ENCODE peak calls at places on chromosomes 13 and 19, in four cellular contexts. T is fibroblast of villous mesenchyme, Q is mucosa of gallbladder, N is NCI-H446 treated with DMSO at 0.1 percent for 48 hours. K is an unnamed sample.

GRCh38 chr19:47100290-47100689 is 13.3 kb downstream of the ZC3H4 start:
- DNase-seq in T (no peak), Q (no peak), N (no peak), K (no peak)

GRCh38 chr19:22945560-22945959 is 57.4 kb downstream of the ZNF728 start:
- DNase-seq in T (peak; percentile 32), Q (no peak), N (no peak), K (no peak)

GRCh38 chr19:54554006-54554405 is 19.6 kb upstream of the LILRA2 start:
- DNase-seq in T (no peak), Q (no peak), N (no peak), K (peak; percentile 12)

GRCh38 chr13:112953591-112954487 is 15.2 kb upstream of the MCF2L start:
- DNase-seq in T (no peak), Q (no peak), N (no peak), K (no peak)

GRCh38 chr19:39082745-39083598 is 1.2 kb upstream of the ACP7 start:
- DNase-seq in T (no peak), Q (no peak), N (no peak), K (no peak)

GRCh38 chr19:5679289-5680082 is 830 bp downstream of the MICOS13 start:
- DNase-seq in T (no peak), Q (no peak), N (no peak), K (peak; percentile 54)

GRCh38 chr19:10011974-10012373 is 1.3 kb upstream of the RDH8 start:
- DNase-seq in T (no peak), Q (no peak), N (no peak), K (no peak)

GRCh38 chr13:80337011-80337688 is 3.8 kb downstream of the SPRY2 start:
- DNase-seq in T (no peak), Q (no peak), N (no peak), K (no peak)

GRCh38 chr13:95002126-95002525 is 289.8 kb upstream of the SOX21 start:
- DNase-seq in T (no peak), Q (no peak), N (no peak), K (no peak)

GRCh38 chr19:19050731-19051130 is 13.1 kb upstream of the SLC25A42 start:
- DNase-seq in T (no peak), Q (no peak), N (no peak), K (no peak)

GRCh38 chr19:15863272-15863671 is 34.6 kb downstream of the CYP4F2 start:
- DNase-seq in T (no peak), Q (no peak), N (no peak), K (no peak)

GRCh38 chr13:37270206-37271001 is 164.9 kb upstream of the CSNK1A1L start:
- DNase-seq in T (peak; percentile 80), Q (no peak), N (no peak), K (no peak)

GRCh38 chr13:99971576-99972189 is at the start of gene ZIC5:
- DNase-seq in T (no peak), Q (no peak), N (no peak), K (no peak)

GRCh38 chr19:30790048-30790680 is 418.0 kb downstream of the ZNF536 start:
- DNase-seq in T (no peak), Q (peak; percentile 3), N (no peak), K (no peak)

GRCh38 chr19:14536926-14537692 is 7.7 kb downstream of the TECR start:
- DNase-seq in T (peak; percentile 95), Q (peak; percentile 77), N (no peak), K (peak; percentile 60)

GRCh38 chr13:99067160-99067985 is 89.5 kb upstream of the DOCK9 start:
- DNase-seq in T (peak; percentile 52), Q (no peak), N (no peak), K (no peak)

GRCh38 chr19:17184381-17184841 is 30.7 kb upstream of the USE1 start:
- DNase-seq in T (no peak), Q (no peak), N (no peak), K (no peak)

GRCh38 chr13:97253581-97254293 is 31.6 kb downstream of the MBNL2 start:
- DNase-seq in T (no peak), Q (no peak), N (no peak), K (no peak)

GRCh38 chr19:29478578-29479565 is 46.9 kb upstream of the VSTM2B start:
- DNase-seq in T (no peak), Q (peak; percentile 9), N (no peak), K (no peak)

GRCh38 chr19:8446055-8446709 is 1.4 kb downstream of the HNRNPM start:
- DNase-seq in T (no peak), Q (no peak), N (no peak), K (no peak)